ENCODE peak calls at places on chromosomes 2 and 18, in four cellular contexts. D is HepG2, I is H1, Y is GM12878. T is an unnamed sample.

GRCh38 chr2:7815726-7816125 is 866.1 kb upstream of the ID2 start:
- DNase-seq in D (no peak), I (no peak), Y (no peak), T (no peak)

GRCh38 chr2:28656937-28657615 is 94.6 kb upstream of the PPP1CB start:
- DNase-seq in D (peak; percentile 39), I (no peak), Y (no peak), T (no peak)

GRCh38 chr18:28176674-28176932 is 327 bp downstream of the CDH2 start:
- DNase-seq in D (no peak), I (no peak), Y (no peak), T (peak; percentile 17)

GRCh38 chr18:75364512-75364911 is 63.0 kb downstream of the SMIM21 start:
- DNase-seq in D (no peak), I (no peak), Y (no peak), T (no peak)

GRCh38 chr18:72638353-72638752 is 94.2 kb upstream of the CBLN2 start:
- DNase-seq in D (no peak), I (no peak), Y (no peak), T (no peak)

GRCh38 chr2:117977696-117978095 is 36.2 kb downstream of the CCDC93 start:
- DNase-seq in D (no peak), I (no peak), Y (no peak), T (no peak)

GRCh38 chr2:97738236-97739019 is 25.1 kb downstream of the ZAP70 start:
- DNase-seq in D (no peak), I (no peak), Y (no peak), T (no peak)

GRCh38 chr18:66079401-66079800 is 328.6 kb downstream of the CDH7 start:
- DNase-seq in D (no peak), I (no peak), Y (no peak), T (no peak)

GRCh38 chr2:227388537-227389011 is 825 bp upstream of the SCYGR1 start:
- DNase-seq in D (no peak), I (no peak), Y (no peak), T (no peak)

GRCh38 chr2:236972491-236973379 is 113.0 kb upstream of the COPS8 start:
- DNase-seq in D (peak; percentile 76), I (no peak), Y (no peak), T (no peak)

GRCh38 chr2:20531633-20532262 is 84.9 kb downstream of the RHOB start:
- DNase-seq in D (no peak), I (no peak), Y (no peak), T (no peak)

GRCh38 chr2:97761192-97761591 is 47.8 kb downstream of the ZAP70 start:
- DNase-seq in D (no peak), I (no peak), Y (no peak), T (no peak)

GRCh38 chr2:234881413-234882241 is 70.2 kb upstream of the SH3BP4 start:
- DNase-seq in D (peak; percentile 98), I (peak; percentile 64), Y (no peak), T (peak; percentile 90)

GRCh38 chr2:202039278-202040100 is 5.8 kb downstream of the FZD7 start:
- DNase-seq in D (no peak), I (no peak), Y (no peak), T (no peak)

GRCh38 chr2:72236445-72237067 is 88.9 kb upstream of the CYP26B1 start:
- DNase-seq in D (no peak), I (no peak), Y (no peak), T (no peak)

GRCh38 chr2:68489282-68489681 is 21.9 kb downstream of the APLF start:
- DNase-seq in D (no peak), I (no peak), Y (no peak), T (no peak)

GRCh38 chr2:172207916-172208315 is 105.2 kb upstream of the DLX2 start:
- DNase-seq in D (no peak), I (no peak), Y (no peak), T (no peak)

GRCh38 chr2:197310271-197310939 is at the start of gene ANKRD44:
- DNase-seq in D (peak; percentile 47), I (peak; percentile 33), Y (no peak), T (peak; percentile 87)

GRCh38 chr2:69961496-69961895 is at the start of gene ASPRV1:
- DNase-seq in D (no peak), I (no peak), Y (no peak), T (no peak)

GRCh38 chr2:68279691-68280090 is 27.4 kb upstream of the PPP3R1 start:
- DNase-seq in D (no peak), I (no peak), Y (no peak), T (no peak)

GRCh38 chr2:217922101-217923006 is 80.4 kb downstream of the TNS1 start:
- DNase-seq in D (no peak), I (no peak), Y (no peak), T (no peak)

GRCh38 chr2:218615868-218616315 is 8.2 kb downstream of the PLCD4 start:
- DNase-seq in D (peak; percentile 56), I (no peak), Y (no peak), T (no peak)

GRCh38 chr2:45227347-45227746 is 218.1 kb upstream of the SIX2 start:
- DNase-seq in D (no peak), I (no peak), Y (no peak), T (no peak)

GRCh38 chr2:138121769-138122661 is 157.7 kb downstream of the HNMT start:
- DNase-seq in D (peak; percentile 49), I (no peak), Y (no peak), T (no peak)

GRCh38 chr2:43636616-43637015 is 444 bp upstream of the PLEKHH2 start:
- DNase-seq in D (no peak), I (no peak), Y (no peak), T (no peak)

GRCh38 chr2:148577845-148578492 is 66.6 kb upstream of the EPC2 start:
- DNase-seq in D (no peak), I (peak; percentile 71), Y (no peak), T (no peak)

GRCh38 chr18:58017267-58017666 is 26.8 kb upstream of the NEDD4L start:
- DNase-seq in D (no peak), I (no peak), Y (no peak), T (no peak)

GRCh38 chr2:30259827-30260679 is 28.7 kb downstream of the LBH start:
- DNase-seq in D (no peak), I (no peak), Y (no peak), T (no peak)

GRCh38 chr18:69217271-69217670 is 183.4 kb upstream of the DOK6 start:
- DNase-seq in D (no peak), I (no peak), Y (no peak), T (no peak)

GRCh38 chr2:212595036-212595654 is 56.5 kb upstream of the ERBB4 start:
- DNase-seq in D (peak; percentile 5), I (no peak), Y (peak; percentile 17), T (no peak)

GRCh38 chr18:48399303-48400075 is 9.7 kb downstream of the ZBTB7C start:
- DNase-seq in D (no peak), I (no peak), Y (no peak), T (no peak)

GRCh38 chr2:58195668-58196067 is 45.5 kb downstream of the FANCL start:
- DNase-seq in D (no peak), I (no peak), Y (no peak), T (no peak)
- TF ChIP-seq SP1 in D (no peak), I (no peak), Y (no peak), T (no peak)

GRCh38 chr2:238138331-238139102 is at the start of gene KLHL30:
- DNase-seq in D (no peak), I (no peak), Y (no peak), T (no peak)
- TF ChIP-seq SUZ12 in D (no peak), I (no peak), Y (no peak), T (no peak)

GRCh38 chr18:71630686-71631085 is 913.5 kb downstream of the CBLN2 start:
- DNase-seq in D (no peak), I (no peak), Y (no peak), T (no peak)
- TF ChIP-seq SP1 in D (no peak), I (no peak), Y (no peak), T (no peak)

GRCh38 chr2:111186933-111187332 is 66.2 kb downstream of the BCL2L11 start:
- DNase-seq in D (no peak), I (no peak), Y (no peak), T (no peak)

GRCh38 chr2:111182740-111183139 is 62.0 kb downstream of the BCL2L11 start:
- DNase-seq in D (no peak), I (no peak), Y (no peak), T (no peak)

GRCh38 chr2:111186123-111186715 is 65.5 kb downstream of the BCL2L11 start:
- DNase-seq in D (no peak), I (no peak), Y (no peak), T (no peak)

GRCh38 chr2:111184725-111185495 is 64.2 kb downstream of the BCL2L11 start:
- DNase-seq in D (no peak), I (no peak), Y (no peak), T (no peak)

DNA sequence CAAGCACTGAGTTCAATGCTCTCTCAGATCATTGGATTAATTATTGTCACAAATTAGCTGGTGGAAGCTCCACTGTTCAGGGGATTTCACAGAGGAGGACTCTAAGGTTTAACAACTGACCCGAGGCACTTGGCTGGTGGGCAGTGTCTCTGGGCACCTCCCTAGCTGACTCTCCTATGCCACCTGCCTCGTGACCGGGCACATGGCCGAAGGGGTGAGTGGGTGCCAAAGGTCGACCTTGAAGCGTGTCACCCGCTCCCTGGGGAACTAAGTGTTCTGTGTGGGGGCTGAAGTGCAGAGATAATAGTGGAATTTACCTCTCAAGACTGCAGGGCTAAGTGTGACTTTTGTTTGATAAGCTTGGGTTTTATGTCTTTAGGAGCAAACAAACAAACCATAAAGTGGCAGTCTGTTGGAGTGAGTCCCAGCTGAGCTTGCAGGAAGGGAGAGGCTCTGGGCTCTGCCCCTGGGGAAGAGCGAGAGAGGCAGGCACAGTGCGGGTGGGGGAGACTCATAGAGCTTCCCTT is 64.8 kb downstream of the BCL2L11 start:
- DNase-seq in D (no peak), I (no peak), Y (no peak), T (no peak)
- TF ChIP-seq SUZ12 in D (no peak), I (no peak), Y (no peak), T (no peak)

DNA sequence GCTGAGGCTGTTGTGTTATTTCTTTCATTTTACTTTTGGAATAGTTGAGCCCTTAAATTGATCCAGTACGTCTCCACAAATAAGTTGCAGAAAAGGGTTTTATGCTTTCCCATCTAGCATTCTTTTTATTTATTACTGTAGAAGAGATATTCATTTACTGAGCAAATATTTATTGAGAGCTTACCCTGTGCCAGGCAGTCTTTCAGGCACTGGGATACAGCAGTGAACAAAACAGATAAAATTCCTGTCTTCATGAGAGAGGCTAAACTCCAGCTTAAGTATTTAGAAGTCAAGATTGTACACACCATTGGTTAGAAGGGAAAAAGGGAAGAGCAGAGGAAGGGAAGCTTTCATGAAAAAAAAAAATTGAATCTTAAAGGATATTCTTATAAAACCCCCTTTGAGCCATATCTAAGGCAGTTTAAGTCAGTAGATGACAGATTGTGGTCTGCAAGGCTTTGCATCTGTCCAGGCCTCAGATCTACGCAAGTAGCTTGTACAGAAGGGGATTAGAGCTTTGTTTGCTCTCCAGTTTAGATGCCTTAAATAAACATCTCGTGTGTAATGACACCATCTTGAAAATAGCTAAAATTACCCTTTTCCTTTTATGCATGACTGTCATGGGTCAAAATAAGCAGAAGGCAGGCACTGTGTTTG is 58.3 kb downstream of the MYO1B start:
- DNase-seq in D (peak; percentile 18), I (no peak), Y (no peak), T (no peak)
- TF ChIP-seq SP1 in D (no peak), I (no peak), Y (no peak), T (no peak)

T was measured in HEK293T.